ENCODE peak calls at places on chromosome 21, in nine cellular contexts. One of them, this sample, is unnamed.

GRCh38 chr21:45895778-45896370 is 85.7 kb upstream of the COL6A1 start:
- DNase-seq in ovary: no peak
- DNase-seq in mesenchymal stem cell: no peak
- DNase-seq in MM.1S: no peak
- DNase-seq in AG04450: no peak
- DNase-seq in CD8-positive, alpha-beta memory T cell: peak; percentile 28
- DNase-seq in CD4-positive, alpha-beta memory T cell: no peak
- DNase-seq in CD4-positive, CD25-positive, alpha-beta regulatory T cell: no peak
- DNase-seq in stomach: no peak
- DNase-seq in this sample: no peak

GRCh38 chr21:26835027-26835713 is 10.0 kb downstream of the ADAMTS1 start:
- DNase-seq in mesenchymal stem cell: peak; percentile 84
- DNase-seq in ovary: peak; percentile 72
- DNase-seq in MM.1S: no peak
- DNase-seq in stomach: no peak
- DNase-seq in CD8-positive, alpha-beta memory T cell: no peak
- DNase-seq in CD4-positive, alpha-beta memory T cell: no peak
- DNase-seq in CD4-positive, CD25-positive, alpha-beta regulatory T cell: no peak
- DNase-seq in AG04450: no peak
- DNase-seq in this sample: no peak

GRCh38 chr21:44730028-44730395 is 18.6 kb upstream of the TSPEAR start:
- DNase-seq in CD8-positive, alpha-beta memory T cell: no peak
- DNase-seq in CD4-positive, CD25-positive, alpha-beta regulatory T cell: no peak
- DNase-seq in CD4-positive, alpha-beta memory T cell: no peak
- DNase-seq in MM.1S: no peak
- DNase-seq in mesenchymal stem cell: no peak
- DNase-seq in ovary: no peak
- DNase-seq in stomach: no peak
- DNase-seq in AG04450: no peak
- DNase-seq in this sample: no peak

GRCh38 chr21:43927591-43928229 is 62.7 kb downstream of the AGPAT3 start:
- DNase-seq in CD4-positive, alpha-beta memory T cell: no peak
- DNase-seq in CD8-positive, alpha-beta memory T cell: no peak
- DNase-seq in mesenchymal stem cell: no peak
- DNase-seq in stomach: no peak
- DNase-seq in ovary: no peak
- DNase-seq in CD4-positive, CD25-positive, alpha-beta regulatory T cell: no peak
- DNase-seq in MM.1S: no peak
- DNase-seq in AG04450: no peak
- DNase-seq in this sample: no peak

GRCh38 chr21:28899220-28899619 is 93.5 kb downstream of the LTN1 start:
- DNase-seq in stomach: no peak
- DNase-seq in AG04450: no peak
- DNase-seq in CD8-positive, alpha-beta memory T cell: no peak
- DNase-seq in MM.1S: peak; percentile 53
- DNase-seq in CD4-positive, CD25-positive, alpha-beta regulatory T cell: no peak
- DNase-seq in CD4-positive, alpha-beta memory T cell: no peak
- DNase-seq in ovary: no peak
- DNase-seq in mesenchymal stem cell: no peak
- DNase-seq in this sample: no peak

GRCh38 chr21:29114765-29115164 is 15.7 kb upstream of the MAP3K7CL start:
- DNase-seq in CD8-positive, alpha-beta memory T cell: no peak
- DNase-seq in CD4-positive, alpha-beta memory T cell: no peak
- DNase-seq in mesenchymal stem cell: peak; percentile 87
- DNase-seq in stomach: no peak
- DNase-seq in AG04450: peak; percentile 77
- DNase-seq in CD4-positive, CD25-positive, alpha-beta regulatory T cell: no peak
- DNase-seq in ovary: no peak
- DNase-seq in MM.1S: no peak
- DNase-seq in this sample: no peak

GRCh38 chr21:44521928-44522752 is 17.9 kb downstream of the KRTAP10-1 start:
- DNase-seq in mesenchymal stem cell: no peak
- DNase-seq in CD4-positive, alpha-beta memory T cell: no peak
- DNase-seq in AG04450: no peak
- DNase-seq in stomach: no peak
- DNase-seq in MM.1S: no peak
- DNase-seq in ovary: no peak
- DNase-seq in CD8-positive, alpha-beta memory T cell: no peak
- DNase-seq in CD4-positive, CD25-positive, alpha-beta regulatory T cell: no peak
- DNase-seq in this sample: peak; percentile 5

GRCh38 chr21:26147535-26147934 is 23.0 kb downstream of the APP start:
- DNase-seq in ovary: no peak
- DNase-seq in CD8-positive, alpha-beta memory T cell: no peak
- DNase-seq in MM.1S: no peak
- DNase-seq in stomach: no peak
- DNase-seq in CD4-positive, CD25-positive, alpha-beta regulatory T cell: no peak
- DNase-seq in mesenchymal stem cell: no peak
- DNase-seq in AG04450: no peak
- DNase-seq in CD4-positive, alpha-beta memory T cell: no peak
- DNase-seq in this sample: no peak

GRCh38 chr21:45570826-45571601 is 28.8 kb upstream of the SLC19A1 start:
- DNase-seq in CD8-positive, alpha-beta memory T cell: no peak
- DNase-seq in CD4-positive, alpha-beta memory T cell: no peak
- DNase-seq in MM.1S: no peak
- DNase-seq in AG04450: no peak
- DNase-seq in ovary: no peak
- DNase-seq in CD4-positive, CD25-positive, alpha-beta regulatory T cell: no peak
- DNase-seq in stomach: peak; percentile 24
- DNase-seq in mesenchymal stem cell: no peak
- DNase-seq in this sample: no peak

GRCh38 chr21:17730782-17731181 is 88.4 kb downstream of the C21orf91 start:
- DNase-seq in ovary: no peak
- DNase-seq in CD4-positive, alpha-beta memory T cell: no peak
- DNase-seq in AG04450: no peak
- DNase-seq in CD4-positive, CD25-positive, alpha-beta regulatory T cell: peak; percentile 2
- DNase-seq in CD8-positive, alpha-beta memory T cell: no peak
- DNase-seq in mesenchymal stem cell: peak; percentile 48
- DNase-seq in MM.1S: no peak
- DNase-seq in stomach: no peak
- DNase-seq in this sample: no peak

GRCh38 chr21:26966360-26966977 is 419 bp downstream of the ADAMTS5 start:
- DNase-seq in CD4-positive, alpha-beta memory T cell: no peak
- DNase-seq in CD8-positive, alpha-beta memory T cell: no peak
- DNase-seq in ovary: peak; percentile 63
- DNase-seq in MM.1S: no peak
- DNase-seq in mesenchymal stem cell: peak; percentile 44
- DNase-seq in CD4-positive, CD25-positive, alpha-beta regulatory T cell: no peak
- DNase-seq in AG04450: no peak
- DNase-seq in stomach: no peak
- DNase-seq in this sample: no peak

GRCh38 chr21:34274001-34274400 is 89.8 kb upstream of the KCNE2 start:
- DNase-seq in AG04450: no peak
- DNase-seq in CD8-positive, alpha-beta memory T cell: no peak
- DNase-seq in stomach: no peak
- DNase-seq in MM.1S: no peak
- DNase-seq in CD4-positive, CD25-positive, alpha-beta regulatory T cell: no peak
- DNase-seq in mesenchymal stem cell: no peak
- DNase-seq in ovary: no peak
- DNase-seq in CD4-positive, alpha-beta memory T cell: no peak
- DNase-seq in this sample: no peak

GRCh38 chr21:35896060-35896459 is 164.3 kb downstream of the SETD4 start:
- DNase-seq in mesenchymal stem cell: no peak
- DNase-seq in stomach: no peak
- DNase-seq in AG04450: no peak
- DNase-seq in MM.1S: peak; percentile 87
- DNase-seq in CD8-positive, alpha-beta memory T cell: no peak
- DNase-seq in CD4-positive, CD25-positive, alpha-beta regulatory T cell: no peak
- DNase-seq in ovary: no peak
- DNase-seq in CD4-positive, alpha-beta memory T cell: no peak
- DNase-seq in this sample: no peak
- H3K27me3 ChIP-seq in mesenchymal stem cell: no peaks in the 10 kb centered on the region
- H3K27me3 ChIP-seq in stomach: no peaks in the 10 kb centered on the region
- H3K27me3 ChIP-seq in AG04450: peaks cover 6% of the 10 kb centered on the region
- H3K27me3 ChIP-seq in MM.1S: no peaks in the 10 kb centered on the region
- H3K27me3 ChIP-seq in CD8-positive, alpha-beta memory T cell: no peaks in the 10 kb centered on the region
- H3K27me3 ChIP-seq in CD4-positive, CD25-positive, alpha-beta regulatory T cell: peaks cover 10% of the 10 kb centered on the region
- H3K27me3 ChIP-seq in ovary: no peaks in the 10 kb centered on the region
- H3K27me3 ChIP-seq in CD4-positive, alpha-beta memory T cell: no peaks in the 10 kb centered on the region
- H3K27me3 ChIP-seq in this sample: no peaks in the 10 kb centered on the region

GRCh38 chr21:38600106-38600505 is 101.8 kb upstream of the ERG start:
- DNase-seq in MM.1S: no peak
- DNase-seq in mesenchymal stem cell: no peak
- DNase-seq in stomach: no peak
- DNase-seq in CD4-positive, alpha-beta memory T cell: no peak
- DNase-seq in AG04450: no peak
- DNase-seq in CD4-positive, CD25-positive, alpha-beta regulatory T cell: no peak
- DNase-seq in ovary: no peak
- DNase-seq in CD8-positive, alpha-beta memory T cell: no peak
- DNase-seq in this sample: no peak

GRCh38 chr21:38598413-38598812 is 100.1 kb upstream of the ERG start:
- DNase-seq in MM.1S: no peak
- DNase-seq in stomach: no peak
- DNase-seq in AG04450: no peak
- DNase-seq in CD4-positive, alpha-beta memory T cell: no peak
- DNase-seq in CD8-positive, alpha-beta memory T cell: no peak
- DNase-seq in mesenchymal stem cell: no peak
- DNase-seq in ovary: no peak
- DNase-seq in CD4-positive, CD25-positive, alpha-beta regulatory T cell: no peak
- DNase-seq in this sample: no peak

GRCh38 chr21:38596264-38597042 is 98.2 kb upstream of the ERG start:
- DNase-seq in stomach: no peak
- DNase-seq in MM.1S: no peak
- DNase-seq in CD4-positive, CD25-positive, alpha-beta regulatory T cell: no peak
- DNase-seq in ovary: no peak
- DNase-seq in CD8-positive, alpha-beta memory T cell: no peak
- DNase-seq in CD4-positive, alpha-beta memory T cell: no peak
- DNase-seq in mesenchymal stem cell: no peak
- DNase-seq in AG04450: no peak
- DNase-seq in this sample: no peak

GRCh38 chr21:38597436-38597835 is 99.2 kb upstream of the ERG start:
- DNase-seq in CD4-positive, alpha-beta memory T cell: no peak
- DNase-seq in stomach: no peak
- DNase-seq in CD8-positive, alpha-beta memory T cell: no peak
- DNase-seq in mesenchymal stem cell: peak; percentile 3
- DNase-seq in AG04450: no peak
- DNase-seq in CD4-positive, CD25-positive, alpha-beta regulatory T cell: no peak
- DNase-seq in ovary: no peak
- DNase-seq in MM.1S: no peak
- DNase-seq in this sample: no peak

GRCh38 chr21:38599381-38599975 is 101.2 kb upstream of the ERG start:
- DNase-seq in CD4-positive, CD25-positive, alpha-beta regulatory T cell: no peak
- DNase-seq in CD8-positive, alpha-beta memory T cell: no peak
- DNase-seq in MM.1S: no peak
- DNase-seq in stomach: no peak
- DNase-seq in ovary: no peak
- DNase-seq in CD4-positive, alpha-beta memory T cell: no peak
- DNase-seq in AG04450: no peak
- DNase-seq in mesenchymal stem cell: no peak
- DNase-seq in this sample: no peak
- H3K27me3 ChIP-seq in CD4-positive, CD25-positive, alpha-beta regulatory T cell: no peaks in the 10 kb centered on the region
- H3K27me3 ChIP-seq in CD8-positive, alpha-beta memory T cell: no peaks in the 10 kb centered on the region
- H3K27me3 ChIP-seq in MM.1S: no peaks in the 10 kb centered on the region
- H3K27me3 ChIP-seq in stomach: peaks cover 23% of the 10 kb centered on the region
- H3K27me3 ChIP-seq in ovary: no peaks in the 10 kb centered on the region
- H3K27me3 ChIP-seq in CD4-positive, alpha-beta memory T cell: no peaks in the 10 kb centered on the region
- H3K27me3 ChIP-seq in AG04450: peaks cover 9% of the 10 kb centered on the region
- H3K27me3 ChIP-seq in mesenchymal stem cell: peaks cover 29% of the 10 kb centered on the region
- H3K27me3 ChIP-seq in this sample: no peaks in the 10 kb centered on the region

GRCh38 chr21:36713746-36714145 is 14.8 kb downstream of the SIM2 start:
- DNase-seq in CD4-positive, CD25-positive, alpha-beta regulatory T cell: no peak
- DNase-seq in mesenchymal stem cell: no peak
- DNase-seq in ovary: no peak
- DNase-seq in MM.1S: no peak
- DNase-seq in CD8-positive, alpha-beta memory T cell: no peak
- DNase-seq in AG04450: no peak
- DNase-seq in CD4-positive, alpha-beta memory T cell: no peak
- DNase-seq in stomach: no peak
- DNase-seq in this sample: no peak

GRCh38 chr21:36716836-36717235 is 17.9 kb downstream of the SIM2 start:
- DNase-seq in CD8-positive, alpha-beta memory T cell: no peak
- DNase-seq in stomach: no peak
- DNase-seq in mesenchymal stem cell: no peak
- DNase-seq in MM.1S: no peak
- DNase-seq in ovary: no peak
- DNase-seq in CD4-positive, CD25-positive, alpha-beta regulatory T cell: no peak
- DNase-seq in AG04450: no peak
- DNase-seq in CD4-positive, alpha-beta memory T cell: no peak
- DNase-seq in this sample: no peak

GRCh38 chr21:36717901-36718465 is 19.1 kb downstream of the SIM2 start:
- DNase-seq in CD4-positive, alpha-beta memory T cell: no peak
- DNase-seq in AG04450: no peak
- DNase-seq in ovary: no peak
- DNase-seq in CD8-positive, alpha-beta memory T cell: peak; percentile 19
- DNase-seq in CD4-positive, CD25-positive, alpha-beta regulatory T cell: no peak
- DNase-seq in MM.1S: no peak
- DNase-seq in mesenchymal stem cell: no peak
- DNase-seq in stomach: peak; percentile 5
- DNase-seq in this sample: no peak

GRCh38 chr21:36718951-36719501 is 20.1 kb downstream of the SIM2 start:
- DNase-seq in ovary: no peak
- DNase-seq in mesenchymal stem cell: no peak
- DNase-seq in CD4-positive, CD25-positive, alpha-beta regulatory T cell: no peak
- DNase-seq in MM.1S: no peak
- DNase-seq in CD8-positive, alpha-beta memory T cell: peak; percentile 28
- DNase-seq in CD4-positive, alpha-beta memory T cell: no peak
- DNase-seq in stomach: peak; percentile 84
- DNase-seq in AG04450: no peak
- DNase-seq in this sample: peak; percentile 8

DNA sequence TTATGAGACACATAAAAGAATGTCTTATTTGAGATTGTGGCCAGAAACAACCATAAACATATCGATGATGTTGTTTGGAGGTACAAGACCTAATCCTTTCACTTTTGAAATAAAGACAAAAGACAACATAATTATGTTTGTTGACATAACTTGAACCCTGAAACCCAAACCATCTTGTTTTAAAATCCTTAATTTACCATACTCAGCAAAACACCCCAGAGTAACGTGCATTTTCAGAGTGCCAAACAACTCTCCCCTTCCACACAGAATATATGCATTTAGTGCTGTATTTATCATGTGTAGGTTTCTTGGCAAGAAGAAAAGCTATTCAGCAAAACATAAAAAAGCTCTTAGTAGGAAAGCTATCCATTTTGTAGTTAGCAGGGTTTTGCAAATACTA is 17.5 kb downstream of the SIM2 start:
- DNase-seq in AG04450: no peak
- DNase-seq in ovary: no peak
- DNase-seq in CD4-positive, alpha-beta memory T cell: no peak
- DNase-seq in stomach: no peak
- DNase-seq in CD8-positive, alpha-beta memory T cell: no peak
- DNase-seq in MM.1S: no peak
- DNase-seq in mesenchymal stem cell: no peak
- DNase-seq in CD4-positive, CD25-positive, alpha-beta regulatory T cell: no peak
- DNase-seq in this sample: no peak
- H3K27me3 ChIP-seq in AG04450: peaks cover 74% of the 10 kb centered on the region
- H3K27me3 ChIP-seq in ovary: peaks cover 3% of the 10 kb centered on the region
- H3K27me3 ChIP-seq in CD4-positive, alpha-beta memory T cell: peaks cover 10% of the 10 kb centered on the region
- H3K27me3 ChIP-seq in stomach: peaks cover 93% of the 10 kb centered on the region
- H3K27me3 ChIP-seq in CD8-positive, alpha-beta memory T cell: peaks cover 23% of the 10 kb centered on the region
- H3K27me3 ChIP-seq in MM.1S: no peaks in the 10 kb centered on the region
- H3K27me3 ChIP-seq in mesenchymal stem cell: peaks cover 73% of the 10 kb centered on the region
- H3K27me3 ChIP-seq in CD4-positive, CD25-positive, alpha-beta regulatory T cell: peaks cover 28% of the 10 kb centered on the region
- H3K27me3 ChIP-seq in this sample: no peaks in the 10 kb centered on the region

DNA sequence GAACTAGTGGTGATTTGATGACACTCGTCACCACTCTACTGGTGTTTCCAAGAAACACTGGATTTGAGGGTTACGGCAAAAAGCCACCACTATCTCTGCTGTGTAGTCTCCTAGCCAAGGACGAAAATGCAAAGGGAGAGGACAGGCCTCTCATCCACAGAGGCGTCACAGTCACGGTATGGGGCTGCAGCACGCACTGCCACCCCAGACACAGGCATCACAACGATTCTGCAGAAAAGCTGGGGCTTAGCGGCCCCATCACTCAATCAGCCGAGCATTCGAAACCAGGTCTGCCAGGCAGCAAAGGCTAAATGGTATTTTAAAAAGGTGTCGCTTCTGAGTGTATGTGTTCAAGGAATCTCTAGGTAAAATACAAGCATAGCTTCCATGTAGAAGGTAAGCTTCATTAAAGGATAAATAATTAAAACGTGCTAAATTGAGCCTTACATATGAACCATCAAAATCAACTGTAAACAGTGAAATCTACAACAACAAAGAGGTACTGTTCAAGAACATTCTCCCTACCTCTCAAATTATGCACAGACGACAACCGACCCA is 1.4 kb downstream of the RIPK4 start:
- DNase-seq in ovary: no peak
- DNase-seq in mesenchymal stem cell: no peak
- DNase-seq in MM.1S: no peak
- DNase-seq in stomach: no peak
- DNase-seq in CD4-positive, alpha-beta memory T cell: no peak
- DNase-seq in AG04450: no peak
- DNase-seq in CD4-positive, CD25-positive, alpha-beta regulatory T cell: no peak
- DNase-seq in CD8-positive, alpha-beta memory T cell: no peak
- DNase-seq in this sample: no peak
- H3K27me3 ChIP-seq in ovary: no peaks in the 10 kb centered on the region
- H3K27me3 ChIP-seq in mesenchymal stem cell: peaks cover 99% of the 10 kb centered on the region
- H3K27me3 ChIP-seq in MM.1S: peaks cover 94% of the 10 kb centered on the region
- H3K27me3 ChIP-seq in stomach: peaks cover 100% of the 10 kb centered on the region
- H3K27me3 ChIP-seq in CD4-positive, alpha-beta memory T cell: peaks cover 34% of the 10 kb centered on the region
- H3K27me3 ChIP-seq in AG04450: peaks cover 95% of the 10 kb centered on the region
- H3K27me3 ChIP-seq in CD4-positive, CD25-positive, alpha-beta regulatory T cell: peaks cover 26% of the 10 kb centered on the region
- H3K27me3 ChIP-seq in CD8-positive, alpha-beta memory T cell: peaks cover 35% of the 10 kb centered on the region
- H3K27me3 ChIP-seq in this sample: no peaks in the 10 kb centered on the region

This sample was measured in body of pancreas.